ENCODE peak calls at places on chromosomes 12 and 14, in four cellular contexts. L is H1, G is K562, A is GM12878. Z is an unnamed sample.

GRCh38 chr14:94617988-94618822 is 6.0 kb downstream of the SERPINA3 start:
- DNase-seq in L (no peak), G (no peak), A (no peak), Z (no peak)

GRCh38 chr12:100576311-100577036 is 3.0 kb downstream of the GAS2L3 start:
- DNase-seq in L (no peak), G (peak), A (no peak), Z (no peak)

GRCh38 chr14:32560213-32560857 is 231.2 kb downstream of the AKAP6 start:
- DNase-seq in L (no peak), G (peak), A (no peak), Z (peak)

GRCh38 chr14:85731198-85731597 is 201.3 kb downstream of the FLRT2 start:
- DNase-seq in L (no peak), G (no peak), A (no peak), Z (no peak)

GRCh38 chr14:32394038-32394437 is 64.9 kb downstream of the AKAP6 start:
- DNase-seq in L (no peak), G (no peak), A (no peak), Z (no peak)

GRCh38 chr12:16670456-16671050 is 64.6 kb upstream of the LMO3 start:
- DNase-seq in L (no peak), G (no peak), A (no peak), Z (no peak)

GRCh38 chr14:52286659-52287649 is 19.5 kb downstream of the PTGDR start:
- DNase-seq in L (no peak), G (no peak), A (no peak), Z (no peak)

GRCh38 chr12:63208956-63209355 is 58.0 kb upstream of the AVPR1A start:
- DNase-seq in L (no peak), G (no peak), A (no peak), Z (no peak)

GRCh38 chr12:120225852-120226640 is 25.1 kb upstream of the RPLP0 start:
- DNase-seq in L (no peak), G (peak), A (no peak), Z (no peak)

GRCh38 chr12:15045451-15045850 is 72.6 kb downstream of the PDE6H start:
- DNase-seq in L (no peak), G (no peak), A (no peak), Z (no peak)

GRCh38 chr14:88706425-88706824 is 86.3 kb downstream of the EML5 start:
- DNase-seq in L (no peak), G (no peak), A (no peak), Z (no peak)

GRCh38 chr12:111393700-111394275 is 11.9 kb upstream of the SH2B3 start:
- DNase-seq in L (no peak), G (peak), A (no peak), Z (peak)

GRCh38 chr12:49201595-49202295 is 12.9 kb upstream of the TUBA1A start:
- DNase-seq in L (no peak), G (peak), A (no peak), Z (peak)

GRCh38 chr14:53881161-53881846 is 75.3 kb downstream of the BMP4 start:
- DNase-seq in L (no peak), G (no peak), A (no peak), Z (no peak)

GRCh38 chr12:94401326-94401725 is 58.3 kb downstream of the CEP83 start:
- DNase-seq in L (no peak), G (no peak), A (no peak), Z (no peak)

GRCh38 chr14:20560961-20561360 is at the start of gene RNASE9:
- DNase-seq in L (no peak), G (peak), A (no peak), Z (no peak)

GRCh38 chr12:54472494-54473262 is 724 bp downstream of the GTSF1 start:
- DNase-seq in L (no peak), G (peak), A (no peak), Z (no peak)

GRCh38 chr14:105168979-105169507 is 467 bp upstream of the JAG2 start:
- DNase-seq in L (no peak), G (peak), A (no peak), Z (peak)

GRCh38 chr14:106436310-106436905 is 910.0 kb downstream of the TMEM121 start:
- DNase-seq in L (no peak), G (peak), A (no peak), Z (no peak)

GRCh38 chr12:132547207-132547740 is 57.3 kb downstream of the FBRSL1 start:
- DNase-seq in L (no peak), G (no peak), A (no peak), Z (no peak)

GRCh38 chr12:78146365-78146772 is 315.7 kb downstream of the NAV3 start:
- DNase-seq in L (no peak), G (peak), A (no peak), Z (peak)

GRCh38 chr12:113826805-113827204 is 139.3 kb downstream of the RBM19 start:
- DNase-seq in L (no peak), G (no peak), A (no peak), Z (no peak)

GRCh38 chr14:96811985-96812667 is 14.9 kb downstream of the VRK1 start:
- DNase-seq in L (no peak), G (no peak), A (no peak), Z (no peak)

GRCh38 chr12:54352022-54352531 is 12.2 kb downstream of the GPR84 start:
- DNase-seq in L (peak), G (peak), A (no peak), Z (peak)

GRCh38 chr14:61472801-61473376 is 151.5 kb downstream of the PRKCH start:
- DNase-seq in L (no peak), G (no peak), A (no peak), Z (no peak)

GRCh38 chr14:82075566-82075965 is 541.9 kb upstream of the SEL1L start:
- DNase-seq in L (peak), G (no peak), A (no peak), Z (no peak)

GRCh38 chr12:4145990-4146859 is 127.3 kb upstream of the CCND2 start:
- DNase-seq in L (no peak), G (no peak), A (peak), Z (no peak)

GRCh38 chr14:72781476-72782181 is 112.3 kb downstream of the DPF3 start:
- DNase-seq in L (no peak), G (no peak), A (no peak), Z (no peak)

GRCh38 chr12:54587315-54587821 is 1.1 kb downstream of the PPP1R1A start:
- DNase-seq in L (no peak), G (no peak), A (no peak), Z (no peak)

GRCh38 chr14:75578786-75579781 is 664 bp downstream of the FLVCR2 start:
- DNase-seq in L (no peak), G (no peak), A (no peak), Z (no peak)

GRCh38 chr12:113165521-113166450 is 16.3 kb downstream of the CFAP73 start:
- DNase-seq in L (no peak), G (no peak), A (no peak), Z (no peak)

GRCh38 chr12:12229556-12230092 is 37.2 kb downstream of the LRP6 start:
- DNase-seq in L (no peak), G (no peak), A (no peak), Z (peak)

GRCh38 chr12:75553398-75553797 is 42.0 kb upstream of the KRR1 start:
- DNase-seq in L (no peak), G (no peak), A (no peak), Z (no peak)

GRCh38 chr12:52844386-52844785 is 4.4 kb downstream of the KRT78 start:
- DNase-seq in L (no peak), G (no peak), A (no peak), Z (no peak)

GRCh38 chr14:64693766-64694165 is 10.5 kb upstream of the PLEKHG3 start:
- DNase-seq in L (no peak), G (no peak), A (no peak), Z (no peak)

GRCh38 chr12:94276725-94277124 is 128.3 kb downstream of the PLXNC1 start:
- DNase-seq in L (no peak), G (no peak), A (no peak), Z (no peak)

GRCh38 chr12:122082621-122083356 is 4.2 kb downstream of the MLXIP start:
- DNase-seq in L (no peak), G (no peak), A (no peak), Z (no peak)

GRCh38 chr12:122079532-122080081 is 1.1 kb downstream of the MLXIP start:
- DNase-seq in L (no peak), G (no peak), A (no peak), Z (no peak)

GRCh38 chr12:122081108-122081696 is 2.6 kb downstream of the MLXIP start:
- DNase-seq in L (no peak), G (no peak), A (no peak), Z (no peak)

GRCh38 chr12:122080149-122081107 is 1.9 kb downstream of the MLXIP start:
- DNase-seq in L (no peak), G (no peak), A (no peak), Z (peak)

DNA sequence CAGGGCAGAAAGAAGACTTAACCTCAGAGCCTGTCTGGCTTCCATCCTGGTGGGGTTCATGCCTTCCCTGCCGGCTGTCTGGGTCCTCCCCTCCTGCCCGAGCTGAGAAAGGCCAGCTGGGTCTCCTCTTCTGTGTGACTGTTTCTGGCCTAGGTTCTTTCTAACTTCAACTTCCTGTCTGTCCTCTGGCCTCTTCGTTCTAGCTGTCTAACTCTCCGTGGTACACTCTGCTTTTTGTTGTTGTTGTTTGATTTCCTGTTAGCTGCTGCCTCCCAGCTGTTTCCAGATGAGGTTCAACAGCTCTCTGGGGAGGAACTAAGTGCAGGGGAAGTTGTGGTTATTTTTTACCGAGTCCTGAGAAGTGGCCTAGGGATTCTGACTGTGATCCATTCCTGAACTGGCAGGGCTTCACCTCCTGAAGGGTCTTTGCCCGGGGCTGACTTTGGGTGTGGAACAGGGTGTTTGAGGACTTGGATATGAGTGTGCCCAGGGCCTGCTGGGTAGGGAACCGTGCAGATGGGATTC is 3.2 kb downstream of the MLXIP start:
- DNase-seq in L (no peak), G (no peak), A (peak), Z (no peak)
- TF ChIP-seq NRF1 in L (no peak), G (no peak), A (no peak), Z (no peak)

GRCh38 chr14:102922490-102923200 is at the start of gene AMN:
- DNase-seq in L (no peak), G (peak), A (no peak), Z (peak)
- TF ChIP-seq NRF1 in L (no peak), G (peak), A (no peak), Z (no peak)

GRCh38 chr14:79825046-79825521 is 386.2 kb downstream of the DIO2 start:
- DNase-seq in L (no peak), G (no peak), A (no peak), Z (no peak)
- TF ChIP-seq NRF1 in L (no peak), G (no peak), A (no peak), Z (no peak)

GRCh38 chr14:58724702-58725101 is 86.9 kb downstream of the DACT1 start:
- DNase-seq in L (no peak), G (no peak), A (no peak), Z (no peak)

GRCh38 chr14:58718226-58718625 is 80.5 kb downstream of the DACT1 start:
- DNase-seq in L (no peak), G (no peak), A (no peak), Z (no peak)

GRCh38 chr14:58725226-58725625 is 87.5 kb downstream of the DACT1 start:
- DNase-seq in L (no peak), G (no peak), A (no peak), Z (no peak)

GRCh38 chr14:58717821-58718220 is 80.1 kb downstream of the DACT1 start:
- DNase-seq in L (no peak), G (no peak), A (no peak), Z (no peak)

GRCh38 chr14:58722433-58722832 is 84.7 kb downstream of the DACT1 start:
- DNase-seq in L (no peak), G (no peak), A (no peak), Z (no peak)
- TF ChIP-seq NRF1 in L (no peak), G (no peak), A (no peak), Z (no peak)

GRCh38 chr14:23114669-23115491 is 4.2 kb downstream of the CEBPE start:
- DNase-seq in L (no peak), G (no peak), A (no peak), Z (peak)
- TF ChIP-seq NRF1 in L (no peak), G (no peak), A (no peak), Z (no peak)

DNA sequence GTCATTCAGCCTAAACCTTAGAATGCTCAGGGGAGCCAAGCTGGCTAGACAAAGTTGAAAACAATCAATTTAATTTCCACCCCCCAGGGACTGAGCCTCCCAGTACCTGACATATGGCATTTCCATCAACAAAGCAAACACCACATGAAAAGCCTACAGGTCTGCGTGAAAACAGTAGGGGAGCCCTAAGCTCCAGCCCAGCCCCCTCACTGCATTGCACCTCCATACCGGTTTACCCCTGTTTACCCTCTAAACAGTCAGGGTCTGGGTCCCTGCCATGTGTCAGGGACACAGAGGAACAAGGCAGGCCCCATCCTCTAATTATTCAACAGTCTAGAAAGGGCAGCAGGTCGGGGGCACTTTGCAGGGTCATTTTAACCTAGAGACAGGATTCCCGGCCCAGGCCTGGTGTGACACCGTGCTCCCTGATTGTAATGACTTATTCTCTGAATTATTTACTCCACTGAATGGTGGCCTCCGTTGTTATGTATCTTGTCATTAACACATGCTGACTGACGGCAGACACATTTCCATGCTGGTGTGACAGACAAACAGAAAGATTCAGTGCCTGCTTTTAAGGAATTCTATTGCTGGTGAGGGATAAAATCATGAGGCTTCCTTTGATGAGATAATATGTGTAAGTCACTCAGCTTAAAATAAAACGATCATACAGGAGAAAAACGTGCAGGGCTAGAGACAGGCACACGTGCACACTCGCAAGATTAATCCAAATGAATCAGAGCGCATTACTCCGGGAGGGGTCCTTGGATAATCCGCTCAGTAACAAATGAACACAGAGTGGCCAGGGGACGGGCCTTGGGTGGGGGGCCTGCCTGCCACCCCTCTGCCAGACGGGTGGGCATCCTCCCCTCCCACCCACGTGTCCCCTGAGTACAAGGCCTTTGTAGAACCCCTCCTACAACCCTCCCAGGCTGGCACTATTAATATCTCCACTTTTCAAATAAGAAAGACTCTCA is 23.2 kb downstream of the CCDC88C start:
- DNase-seq in L (no peak), G (no peak), A (no peak), Z (no peak)
- TF ChIP-seq NRF1 in L (no peak), G (no peak), A (no peak), Z (no peak)

GRCh38 chr12:123122649-123123048 is 28.2 kb downstream of the PITPNM2 start:
- DNase-seq in L (no peak), G (no peak), A (no peak), Z (no peak)
- TF ChIP-seq NRF1 in L (no peak), G (no peak), A (no peak), Z (no peak)

GRCh38 chr12:116891019-116891418 is 9.8 kb upstream of the HRK start:
- DNase-seq in L (no peak), G (no peak), A (no peak), Z (no peak)

GRCh38 chr12:116892741-116893140 is 11.5 kb upstream of the HRK start:
- DNase-seq in L (no peak), G (no peak), A (no peak), Z (no peak)

GRCh38 chr12:116890330-116890729 is 9.1 kb upstream of the HRK start:
- DNase-seq in L (no peak), G (no peak), A (no peak), Z (no peak)

GRCh38 chr12:116894913-116895312 is 13.7 kb upstream of the HRK start:
- DNase-seq in L (no peak), G (no peak), A (no peak), Z (no peak)

GRCh38 chr12:116892318-116892717 is 11.1 kb upstream of the HRK start:
- DNase-seq in L (no peak), G (no peak), A (no peak), Z (no peak)
- TF ChIP-seq NRF1 in L (no peak), G (no peak), A (no peak), Z (no peak)

DNA sequence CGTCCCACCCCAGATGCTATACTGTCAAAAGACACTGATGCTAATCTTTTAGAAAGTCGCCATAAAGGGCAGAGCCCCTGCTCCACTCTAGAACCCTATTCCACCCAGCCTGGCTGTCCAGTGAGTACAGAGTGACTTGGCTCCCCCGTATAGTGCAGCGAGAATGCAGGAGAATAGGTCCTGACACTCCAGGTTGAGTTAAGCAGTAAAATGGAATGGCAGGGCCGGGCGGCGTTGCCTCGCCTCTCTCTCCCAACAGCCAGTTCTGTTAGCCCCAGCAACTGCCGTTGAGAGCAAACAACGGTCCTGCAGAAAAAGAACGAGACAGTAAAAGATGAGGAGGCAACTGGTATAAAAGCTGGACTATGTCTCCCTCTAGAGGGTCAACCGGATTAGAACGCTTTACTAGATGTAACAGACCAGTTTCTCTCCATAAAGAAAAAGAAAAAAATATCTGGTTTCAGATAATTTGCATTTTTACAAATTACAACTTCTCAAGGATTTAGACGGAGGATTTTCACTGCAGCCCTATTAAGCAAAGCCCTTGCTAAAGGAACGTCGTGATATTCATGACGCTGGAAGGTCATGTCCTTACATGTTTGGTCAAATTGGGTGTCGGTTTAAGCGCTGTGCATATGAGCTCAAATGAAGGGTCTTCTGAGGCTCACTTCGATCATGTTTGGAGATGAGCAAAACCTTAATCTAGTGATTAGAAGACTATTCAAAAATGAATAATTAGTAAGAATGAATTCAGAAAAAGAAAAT is 67.5 kb upstream of the USP15 start:
- DNase-seq in L (no peak), G (peak), A (peak), Z (peak)
- TF ChIP-seq NRF1 in L (no peak), G (no peak), A (no peak), Z (no peak)

DNA sequence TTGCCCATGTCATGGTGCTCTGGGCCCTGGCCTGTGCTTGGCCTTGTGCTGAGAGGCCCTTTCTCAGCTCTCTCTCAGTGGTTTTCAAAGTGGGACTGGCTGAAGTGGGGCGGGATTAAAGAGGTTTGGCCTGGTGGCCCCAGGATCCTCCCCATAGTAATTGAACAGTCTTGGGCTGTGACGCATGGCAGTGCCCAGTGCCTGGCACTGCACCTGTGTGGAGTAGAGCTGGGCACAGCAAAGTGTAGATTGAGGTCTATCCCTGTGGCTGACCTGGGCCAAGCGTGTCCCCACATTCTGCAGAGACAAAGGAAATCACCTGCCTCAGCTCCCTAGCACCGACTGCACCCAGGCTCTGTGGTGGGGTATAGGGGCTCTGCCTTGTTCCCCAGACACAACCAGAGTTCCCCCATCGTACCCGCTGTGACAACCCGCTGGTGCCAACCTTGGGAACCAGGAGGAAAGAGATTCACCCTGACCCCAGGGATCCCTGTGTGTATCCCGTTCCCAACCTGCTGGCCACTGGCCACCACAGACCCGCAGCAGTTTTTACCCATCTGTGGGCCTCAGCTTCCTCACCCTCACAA is 9.9 kb upstream of the CYP46A1 start:
- DNase-seq in L (no peak), G (no peak), A (no peak), Z (no peak)
- TF ChIP-seq NRF1 in L (no peak), G (no peak), A (no peak), Z (no peak)